ENCODE peak calls at places on chromosomes 11 and 22, in eight cellular contexts. J, S, F, T, Z, I, H and K are unnamed samples. For H3K9me3, the result is how much of the 10 kb centered on the place peaks cover.

GRCh38 chr11:11510939-11511338 is 110.9 kb downstream of the GALNT18 start:
- DNase-seq in S (peak), F (no peak), T (no peak), J (no peak), H (no peak), Z (peak), I (peak), K (no peak)

GRCh38 chr22:38271927-38272372 is 860 bp downstream of the TMEM184B start:
- DNase-seq in F (no peak), Z (no peak), H (no peak), J (peak), T (no peak), S (no peak), I (no peak), K (no peak)

GRCh38 chr11:86209806-86210657 is 34.5 kb upstream of the EED start:
- DNase-seq in I (no peak), S (no peak), H (no peak), Z (no peak), J (no peak), T (no peak), F (no peak), K (no peak)

GRCh38 chr22:50264946-50265669 is 3.6 kb upstream of the MAPK12 start:
- DNase-seq in H (no peak), T (no peak), F (no peak), I (peak), Z (no peak), S (no peak), J (no peak), K (no peak)

GRCh38 chr11:121341609-121342008 is 49.0 kb downstream of the SC5D start:
- DNase-seq in T (no peak), H (no peak), J (no peak), S (no peak), Z (no peak), F (no peak), I (no peak), K (no peak)

GRCh38 chr11:118305726-118306125 is 1.2 kb downstream of the CD3E start:
- DNase-seq in T (no peak), I (no peak), J (no peak), F (no peak), H (no peak), S (no peak), Z (no peak), K (peak)

GRCh38 chr11:31001432-31001831 is 368.1 kb downstream of the DCDC1 start:
- DNase-seq in H (no peak), T (no peak), F (no peak), S (no peak), Z (no peak), I (no peak), J (no peak), K (no peak)

GRCh38 chr22:22431271-22432220 is 77.0 kb downstream of the ZNF280B start:
- DNase-seq in S (peak), H (peak), Z (peak), T (no peak), I (peak), F (peak), J (peak), K (peak)

GRCh38 chr11:61091373-61092279 is 10.7 kb upstream of the CD5 start:
- DNase-seq in F (no peak), S (no peak), I (no peak), T (peak), H (no peak), J (no peak), Z (no peak), K (no peak)

GRCh38 chr11:30984442-30984816 is 385.1 kb downstream of the DCDC1 start:
- DNase-seq in T (no peak), Z (no peak), I (no peak), J (no peak), S (no peak), H (peak), F (peak), K (no peak)

GRCh38 chr22:26480611-26480932 is 3.0 kb downstream of the HPS4 start:
- DNase-seq in F (no peak), I (no peak), T (no peak), H (no peak), J (no peak), Z (no peak), S (no peak), K (no peak)

GRCh38 chr11:1934326-1935155 is 12.6 kb upstream of the MRPL23 start:
- DNase-seq in T (peak), H (no peak), S (no peak), J (no peak), F (no peak), Z (no peak), I (peak), K (peak)

GRCh38 chr22:25551396-25551795 is 13.1 kb upstream of the GRK3 start:
- DNase-seq in T (no peak), S (no peak), J (no peak), I (no peak), F (no peak), H (no peak), Z (no peak), K (no peak)

GRCh38 chr11:119551726-119552510 is 128.9 kb upstream of the THY1 start:
- DNase-seq in J (no peak), H (no peak), T (no peak), I (no peak), F (no peak), Z (no peak), S (no peak), K (no peak)

GRCh38 chr11:72023335-72023734 is 24.6 kb downstream of the IL18BP start:
- DNase-seq in I (no peak), S (no peak), H (no peak), Z (no peak), J (peak), T (no peak), F (no peak), K (no peak)

GRCh38 chr22:17145021-17145680 is 13.9 kb downstream of the HDHD5 start:
- DNase-seq in S (no peak), J (no peak), F (no peak), T (no peak), I (no peak), Z (no peak), H (no peak), K (no peak)

GRCh38 chr11:76169473-76169881 is 36.8 kb downstream of the WNT11 start:
- DNase-seq in T (no peak), F (no peak), H (no peak), J (no peak), S (no peak), Z (no peak), I (no peak), K (no peak)

GRCh38 chr11:63783925-63784592 is 15.5 kb upstream of the ZFTA start:
- DNase-seq in S (no peak), F (no peak), I (no peak), H (no peak), T (no peak), J (no peak), Z (no peak), K (no peak)

GRCh38 chr22:45626198-45626651 is 45.4 kb upstream of the ATXN10 start:
- DNase-seq in I (no peak), S (no peak), F (peak), H (no peak), Z (no peak), J (peak), T (no peak), K (no peak)

GRCh38 chr11:34208266-34209135 is 103.1 kb downstream of the NAT10 start:
- DNase-seq in T (no peak), F (peak), I (no peak), H (no peak), Z (no peak), S (no peak), J (no peak), K (no peak)

GRCh38 chr11:77409046-77409445 is 64.8 kb downstream of the PAK1 start:
- DNase-seq in J (no peak), Z (no peak), S (no peak), I (no peak), H (no peak), F (no peak), T (no peak), K (no peak)

GRCh38 chr11:76823481-76824028 is 37.2 kb upstream of the ACER3 start:
- DNase-seq in S (no peak), F (peak), Z (no peak), H (peak), J (peak), T (no peak), I (no peak), K (no peak)

GRCh38 chr11:122681731-122682130 is 26.2 kb downstream of the UBASH3B start:
- DNase-seq in Z (no peak), H (no peak), F (peak), T (no peak), J (peak), S (no peak), I (no peak), K (no peak)

GRCh38 chr22:37240240-37240940 is 3.7 kb downstream of the RAC2 start:
- DNase-seq in I (no peak), T (no peak), F (no peak), J (no peak), S (no peak), Z (no peak), H (no peak), K (no peak)

GRCh38 chr11:74280494-74280893 is 30.9 kb downstream of the P4HA3 start:
- DNase-seq in F (no peak), S (no peak), H (no peak), I (no peak), Z (no peak), J (peak), T (no peak), K (no peak)

GRCh38 chr11:44171518-44171917 is 76.0 kb downstream of the EXT2 start:
- DNase-seq in T (no peak), S (no peak), F (no peak), H (no peak), J (no peak), I (no peak), Z (no peak), K (no peak)

GRCh38 chr11:111693224-111693937 is 72.8 kb downstream of the PPP2R1B start:
- DNase-seq in F (no peak), Z (no peak), S (no peak), I (no peak), T (no peak), H (no peak), J (no peak), K (no peak)

GRCh38 chr11:34243620-34244493 is 114.0 kb downstream of the ABTB2 start:
- DNase-seq in F (peak), J (peak), Z (no peak), H (no peak), I (no peak), S (no peak), T (no peak), K (no peak)

GRCh38 chr11:126198648-126199047 is 12.8 kb downstream of the RPUSD4 start:
- DNase-seq in J (no peak), Z (no peak), H (no peak), S (no peak), F (no peak), T (no peak), I (no peak), K (no peak)

GRCh38 chr11:124934862-124935547 is 842 bp downstream of the HEPACAM start:
- DNase-seq in T (no peak), F (peak), H (no peak), I (no peak), J (peak), Z (no peak), S (no peak), K (no peak)

GRCh38 chr22:33105501-33105911 is 47.3 kb upstream of the SYN3 start:
- DNase-seq in F (no peak), H (no peak), J (no peak), I (no peak), T (no peak), S (no peak), Z (no peak), K (no peak)

GRCh38 chr11:102791271-102792036 is 6.5 kb downstream of the MMP1 start:
- DNase-seq in I (no peak), J (peak), T (no peak), S (no peak), H (no peak), Z (no peak), F (no peak), K (no peak)

GRCh38 chr11:118339281-118340045 is 3.0 kb downstream of the CD3D start:
- DNase-seq in J (no peak), F (no peak), S (no peak), T (no peak), I (no peak), H (no peak), Z (no peak), K (no peak)

GRCh38 chr11:66289548-66290331 is 797 bp upstream of the YIF1A start:
- DNase-seq in J (peak), F (no peak), H (peak), T (peak), I (peak), S (peak), Z (peak), K (no peak)

DNA sequence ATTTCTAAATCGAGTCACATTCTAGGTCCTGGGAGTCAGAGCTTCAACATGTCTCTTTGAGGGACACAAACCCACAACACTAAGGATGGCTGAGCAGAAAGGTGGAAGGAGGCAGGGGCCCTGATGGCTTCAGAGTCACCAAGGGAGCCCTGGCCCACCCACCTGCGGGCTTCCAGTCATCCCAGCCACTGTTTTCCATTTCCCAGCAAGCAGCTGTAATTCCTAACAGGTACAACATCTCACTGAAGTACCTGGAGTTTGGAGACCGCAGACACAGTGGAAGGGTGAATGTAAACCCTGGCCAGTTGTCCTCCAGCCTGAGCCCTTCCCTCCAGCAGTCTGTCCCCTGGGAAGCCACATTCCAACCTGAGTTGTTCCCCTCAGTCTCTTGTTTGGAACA is 562.8 kb downstream of the TBC1D22A start:
- DNase-seq in S (no peak), I (no peak), F (no peak), J (no peak), T (no peak), H (no peak), Z (no peak), K (no peak)
- H3K9me3 ChIP-seq in S (under half), I (under half), F (under half), J (under half), T (under half), H (under half), Z (under half), K (under half)

GRCh38 chr22:49212002-49212401 is 615.7 kb downstream of the BRD1 start:
- DNase-seq in H (no peak), I (no peak), Z (no peak), T (no peak), F (no peak), J (no peak), S (peak), K (no peak)
- H3K9me3 ChIP-seq in H (under half), I (under half), Z (under half), T (under half), F (under half), J (under half), S (under half), K (under half)

DNA sequence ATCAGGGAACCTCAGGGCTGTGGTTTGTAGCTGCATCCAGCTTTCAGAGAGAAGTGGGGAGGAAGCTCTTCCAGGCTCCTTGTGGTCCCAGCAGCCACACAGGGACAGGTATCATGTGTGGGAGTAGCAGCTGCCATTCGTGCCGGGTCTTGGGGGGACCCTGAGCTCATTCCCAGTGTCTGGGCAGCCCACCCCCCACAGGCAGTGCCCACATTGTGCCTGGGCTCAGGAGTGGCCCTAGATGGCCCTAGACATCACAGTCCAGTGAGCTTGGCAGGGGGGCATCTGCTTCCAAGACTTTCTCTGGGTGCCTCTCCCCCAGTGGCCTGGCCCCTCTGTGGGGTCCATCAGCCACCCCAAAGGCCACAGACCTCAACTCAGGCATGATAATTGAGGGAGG is 619.7 kb downstream of the BRD1 start:
- DNase-seq in I (no peak), T (no peak), S (no peak), H (no peak), F (no peak), Z (no peak), J (no peak), K (no peak)
- H3K9me3 ChIP-seq in I (under half), T (under half), S (under half), H (under half), F (under half), Z (under half), J (under half), K (under half)

DNA sequence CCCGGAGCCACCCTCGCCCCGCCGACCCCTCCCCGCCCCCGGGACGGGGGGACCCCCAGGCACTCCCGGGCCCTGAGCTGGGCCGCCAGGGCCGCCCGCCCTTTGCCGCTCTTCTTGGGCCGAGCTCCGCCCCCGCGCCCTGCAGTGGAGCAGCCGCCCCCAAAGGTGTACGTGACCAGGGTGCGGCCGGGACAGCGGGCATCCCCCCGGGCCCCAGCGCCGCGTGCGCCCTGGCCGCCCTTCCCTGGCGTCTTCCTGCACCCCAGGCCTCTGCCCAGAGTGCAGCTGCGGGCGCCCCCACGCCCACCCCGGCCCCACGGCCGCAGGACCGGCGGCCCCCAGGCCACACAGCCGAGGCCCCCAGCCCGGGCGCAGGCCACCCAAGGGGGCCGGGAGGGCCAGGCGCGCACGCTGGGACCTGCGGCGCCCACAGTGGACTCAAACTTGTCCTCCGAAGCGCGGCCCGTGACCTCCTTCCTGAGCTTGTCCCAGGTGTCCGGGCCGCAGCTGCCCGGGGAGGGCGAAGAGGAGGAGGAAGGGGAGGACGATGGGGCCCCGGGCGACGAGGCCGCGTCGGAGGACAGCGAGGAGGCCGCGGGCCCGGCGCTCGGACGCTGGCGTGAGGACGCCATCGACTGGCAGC is 7.4 kb downstream of the B4GALNT4 start:
- DNase-seq in T (peak), J (no peak), S (no peak), Z (no peak), F (no peak), I (peak), H (no peak), K (no peak)
- H3K9me3 ChIP-seq in T (under half), J (under half), S (under half), Z (under half), F (under half), I (under half), H (under half), K (under half)